ENCODE peak calls at places on chromosome 13, in eight cellular contexts. Y, L, G, H, N, X, V and D are unnamed samples.

GRCh38 chr13:28493740-28494536 is 990 bp downstream of the FLT1 start:
- DNase-seq in H (no peak), N (peak), G (no peak), Y (no peak), X (no peak), V (no peak), L (no peak), D (no peak)

GRCh38 chr13:87684850-87685735 is 13.9 kb downstream of the SLITRK5 start:
- DNase-seq in Y (peak), X (no peak), G (no peak), V (no peak), N (peak), L (no peak), H (no peak), D (no peak)

GRCh38 chr13:90954605-90955004 is 392.9 kb upstream of the MIR17HG start:
- DNase-seq in N (no peak), L (no peak), H (no peak), V (no peak), G (no peak), Y (no peak), X (no peak), D (no peak)

GRCh38 chr13:24263652-24264051 is 45.7 kb upstream of the C1QTNF9 start:
- DNase-seq in X (no peak), G (no peak), L (peak), Y (peak), H (no peak), N (peak), V (no peak), D (peak)

GRCh38 chr13:23608704-23609413 is 38.6 kb downstream of the TNFRSF19 start:
- DNase-seq in G (peak), X (no peak), Y (peak), L (peak), N (no peak), H (peak), V (no peak), D (peak)

GRCh38 chr13:69077267-69077666 is 1030.4 kb upstream of the ATXN8OS start:
- DNase-seq in X (no peak), N (no peak), L (no peak), Y (no peak), V (no peak), G (no peak), H (no peak), D (no peak)

GRCh38 chr13:27556109-27556508 is 64.2 kb downstream of the LNX2 start:
- DNase-seq in G (peak), L (peak), H (peak), N (no peak), Y (peak), V (peak), X (no peak), D (peak)

GRCh38 chr13:95862401-95862800 is 185.5 kb downstream of the DNAJC3 start:
- DNase-seq in X (no peak), H (no peak), V (no peak), Y (no peak), L (peak), N (no peak), G (no peak), D (no peak)

GRCh38 chr13:92896842-92897241 is 329.8 kb upstream of the GPC6 start:
- DNase-seq in Y (peak), N (peak), X (no peak), H (no peak), G (no peak), L (peak), V (no peak), D (peak)

GRCh38 chr13:107788464-107789165 is 426.7 kb downstream of the LIG4 start:
- DNase-seq in Y (no peak), X (no peak), N (no peak), G (no peak), H (no peak), L (no peak), V (no peak), D (no peak)

GRCh38 chr13:39321578-39321977 is 281.4 kb downstream of the LHFPL6 start:
- DNase-seq in G (peak), X (no peak), Y (peak), N (peak), V (no peak), L (peak), H (no peak), D (no peak)

GRCh38 chr13:112674412-112675383 is 15.1 kb upstream of the ATP11A start:
- DNase-seq in N (peak), X (no peak), H (no peak), G (no peak), Y (no peak), L (no peak), V (no peak), D (no peak)

GRCh38 chr13:111429064-111429558 is 108.7 kb downstream of the TEX29 start:
- DNase-seq in X (peak), N (peak), G (no peak), Y (peak), L (peak), V (peak), H (no peak), D (peak)

GRCh38 chr13:112759053-112759452 is 69.2 kb downstream of the ATP11A start:
- DNase-seq in G (peak), Y (no peak), L (no peak), N (no peak), X (no peak), V (peak), H (no peak), D (no peak)

GRCh38 chr13:75480691-75481175 is 1.2 kb downstream of the TBC1D4 start:
- DNase-seq in G (peak), V (peak), L (peak), X (peak), Y (peak), N (peak), H (peak), D (no peak)

GRCh38 chr13:94415484-94415883 is 64.0 kb downstream of the DCT start:
- DNase-seq in V (no peak), Y (no peak), H (no peak), N (no peak), L (no peak), G (no peak), X (no peak), D (no peak)

GRCh38 chr13:77359171-77359570 is 32.3 kb upstream of the MYCBP2 start:
- DNase-seq in X (no peak), V (no peak), L (peak), H (no peak), G (no peak), Y (no peak), N (no peak), D (no peak)

GRCh38 chr13:42970824-42971669 is 21.0 kb downstream of the EPSTI1 start:
- DNase-seq in V (peak), L (peak), Y (peak), G (no peak), N (peak), X (peak), H (no peak), D (peak)

GRCh38 chr13:94956407-94957110 is 244.2 kb upstream of the SOX21 start:
- DNase-seq in G (no peak), N (no peak), L (no peak), H (no peak), V (no peak), Y (no peak), X (no peak), D (peak)

GRCh38 chr13:96053003-96053703 is at the start of gene UGGT2:
- DNase-seq in G (peak), V (peak), N (peak), Y (peak), L (peak), H (peak), X (no peak), D (peak)

GRCh38 chr13:63481334-63481733 is 2065.7 kb upstream of the PCDH20 start:
- DNase-seq in H (no peak), X (no peak), G (no peak), L (peak), V (no peak), Y (peak), N (peak), D (peak)

GRCh38 chr13:113665582-113666323 is 1.3 kb upstream of the GRK1 start:
- DNase-seq in G (peak), N (peak), H (peak), Y (no peak), V (no peak), X (no peak), L (no peak), D (no peak)

GRCh38 chr13:100976993-100977392 is 302.4 kb upstream of the TMTC4 start:
- DNase-seq in G (no peak), L (no peak), Y (no peak), X (no peak), H (no peak), V (no peak), N (no peak), D (no peak)

GRCh38 chr13:91714726-91715334 is 316.4 kb downstream of the GPC5 start:
- DNase-seq in G (no peak), Y (no peak), X (no peak), H (no peak), V (no peak), L (no peak), N (no peak), D (no peak)

GRCh38 chr13:89066868-89067466 is 1395.8 kb downstream of the SLITRK5 start:
- DNase-seq in L (peak), G (no peak), V (peak), H (no peak), X (peak), Y (peak), N (peak), D (no peak)

GRCh38 chr13:59111711-59112110 is 1052.0 kb downstream of the DIAPH3 start:
- DNase-seq in Y (peak), H (no peak), N (peak), X (no peak), L (peak), G (no peak), V (no peak), D (peak)

GRCh38 chr13:23902975-23903905 is 5.9 kb upstream of the C1QTNF9B start:
- DNase-seq in H (no peak), Y (no peak), G (no peak), N (no peak), V (no peak), L (no peak), X (no peak), D (no peak)

GRCh38 chr13:45415112-45415511 is 3.1 kb downstream of the SLC25A30 start:
- DNase-seq in N (no peak), X (no peak), L (no peak), Y (no peak), G (no peak), H (no peak), V (no peak), D (no peak)

GRCh38 chr13:112901951-112902651 is 66.9 kb upstream of the MCF2L start:
- DNase-seq in X (no peak), V (no peak), N (no peak), H (no peak), Y (peak), G (no peak), L (no peak), D (no peak)

GRCh38 chr13:54241719-54242118 is 1213.1 kb downstream of the OLFM4 start:
- DNase-seq in Y (no peak), G (no peak), L (no peak), N (no peak), H (no peak), V (no peak), X (no peak), D (no peak)

GRCh38 chr13:21218351-21219043 is 42.0 kb downstream of the MRPL57 start:
- DNase-seq in G (no peak), L (no peak), H (no peak), N (no peak), Y (no peak), X (peak), V (peak), D (no peak)

GRCh38 chr13:113628291-113629270 is 29.4 kb downstream of the ATP4B start:
- DNase-seq in V (no peak), Y (no peak), N (no peak), L (no peak), X (no peak), H (peak), G (peak), D (no peak)

DNA sequence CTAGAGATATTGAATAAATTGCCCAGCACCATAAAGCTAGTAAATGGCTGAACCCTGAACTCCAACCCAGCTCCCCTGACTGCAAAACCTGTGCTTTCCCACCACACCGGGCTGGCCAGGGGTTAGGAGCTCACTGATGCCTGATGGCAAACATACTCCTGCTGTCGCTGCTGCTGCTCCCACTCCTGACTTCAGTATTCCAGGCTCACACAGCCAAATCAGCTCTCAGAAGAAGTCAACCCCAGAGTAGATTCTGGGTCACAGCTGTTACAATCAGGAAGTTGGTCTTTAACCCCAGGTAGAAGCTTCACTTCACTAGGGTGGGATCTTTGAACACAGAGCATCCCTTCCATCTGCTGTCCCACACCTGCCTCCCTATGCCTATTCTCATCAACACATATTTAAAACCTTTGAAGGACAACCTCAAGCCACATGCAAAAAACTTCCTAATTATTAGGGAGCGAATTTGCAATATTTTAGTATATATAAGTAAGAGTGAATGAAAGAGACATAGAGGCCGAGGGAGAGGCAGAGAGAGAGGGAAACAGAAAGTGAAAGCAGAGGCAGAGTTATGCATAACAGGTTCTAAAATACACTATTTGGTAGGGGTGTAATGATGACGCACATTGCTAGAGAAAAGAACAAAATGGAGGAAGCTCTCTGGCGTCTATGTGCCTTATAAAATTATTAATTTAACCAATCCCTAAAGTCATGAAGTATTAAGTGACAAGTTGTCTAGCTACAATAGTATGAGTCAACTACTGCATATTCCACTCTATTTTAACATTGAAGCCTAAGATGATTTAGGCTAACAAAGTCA is 99.4 kb upstream of the SERP2 start:
- DNase-seq in L (peak), H (no peak), X (peak), G (no peak), N (peak), Y (peak), V (no peak), D (no peak)
- H3K4me3 ChIP-seq in L (peak), H (no peak), X (peak), G (peak), N (peak), Y (peak), V (no peak), D (no peak)

GRCh38 chr13:110394371-110394841 is 87.3 kb downstream of the COL4A2 start:
- DNase-seq in X (no peak), N (peak), V (no peak), Y (peak), L (peak), G (no peak), H (peak), D (peak)
- H3K27ac ChIP-seq in X (no peak), N (peak), V (no peak), Y (peak), L (peak), G (no peak), H (peak), D (peak)

DNA sequence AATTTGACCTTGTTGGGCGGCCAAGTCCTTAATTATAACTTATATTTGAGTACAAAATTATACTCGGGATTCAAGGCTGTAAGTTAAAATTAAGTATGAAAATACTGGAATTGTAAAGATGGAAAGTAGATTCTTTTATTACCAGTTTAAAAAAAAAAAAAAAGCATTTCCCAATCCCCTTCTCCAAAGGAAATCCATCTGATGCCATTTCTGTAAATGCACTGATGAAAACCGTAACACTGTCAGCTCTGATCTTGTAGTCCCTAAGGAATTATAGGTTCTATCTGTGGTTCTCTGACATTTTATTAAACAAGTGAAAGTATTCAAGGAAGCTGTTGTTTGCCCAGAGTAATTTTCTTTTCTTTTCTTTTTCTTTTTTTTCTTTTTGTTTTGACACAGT is 41.6 kb upstream of the HNRNPA1L2 start:
- DNase-seq in G (no peak), N (no peak), Y (peak), H (no peak), L (no peak), X (no peak), V (no peak), D (no peak)
- H3K4me3 ChIP-seq in G (peak), N (peak), Y (peak), H (no peak), L (peak), X (no peak), V (no peak), D (peak)

DNA sequence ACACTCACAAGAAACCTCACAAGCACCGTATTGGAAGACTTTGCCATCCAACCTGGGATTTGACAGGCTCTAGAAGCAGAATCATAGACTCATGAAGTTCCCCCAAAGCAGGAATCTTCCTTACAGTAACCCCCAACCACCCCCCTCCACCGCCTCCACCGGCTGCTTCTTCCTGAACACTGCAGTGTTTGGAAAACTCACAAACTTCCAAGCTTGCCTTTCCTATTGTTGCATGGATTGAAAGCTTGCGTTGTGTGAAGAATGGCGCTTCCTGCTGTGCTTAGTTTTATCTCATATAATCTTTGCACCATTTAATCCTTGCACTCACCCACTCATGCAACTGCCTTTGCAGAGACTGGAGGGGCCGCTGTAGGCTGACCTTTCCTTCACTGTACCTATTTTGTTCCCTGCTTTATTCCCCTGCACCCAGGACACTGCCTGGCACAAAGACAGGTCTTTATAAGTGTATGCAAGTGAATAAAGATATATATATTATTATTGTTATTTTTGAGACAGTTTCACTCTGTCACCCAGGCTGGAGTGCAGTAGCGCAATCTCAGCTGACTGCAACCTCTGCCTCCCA is 3.7 kb downstream of the ALOX5AP start:
- DNase-seq in L (no peak), V (no peak), G (no peak), H (no peak), Y (no peak), X (no peak), N (no peak), D (no peak)
- H3K27ac ChIP-seq in L (no peak), V (no peak), G (no peak), H (no peak), Y (no peak), X (peak), N (no peak), D (peak)

GRCh38 chr13:48780713-48781341 is 127.1 kb downstream of the CYSLTR2 start:
- DNase-seq in N (no peak), L (no peak), V (no peak), Y (no peak), G (no peak), X (no peak), H (no peak), D (no peak)

GRCh38 chr13:48784906-48785555 is 131.3 kb downstream of the CYSLTR2 start:
- DNase-seq in X (no peak), H (no peak), L (peak), V (no peak), N (no peak), Y (peak), G (no peak), D (no peak)

GRCh38 chr13:48783831-48784230 is 130.1 kb downstream of the CYSLTR2 start:
- DNase-seq in G (no peak), H (no peak), L (no peak), X (no peak), N (no peak), Y (no peak), V (peak), D (no peak)

GRCh38 chr13:48782429-48782840 is 128.7 kb downstream of the CYSLTR2 start:
- DNase-seq in V (no peak), H (no peak), L (no peak), N (no peak), X (no peak), G (no peak), Y (no peak), D (no peak)

GRCh38 chr13:48783181-48783630 is 129.5 kb downstream of the CYSLTR2 start:
- DNase-seq in L (peak), G (peak), V (peak), Y (peak), X (no peak), N (peak), H (peak), D (peak)
- H3K4me3 ChIP-seq in L (no peak), G (no peak), V (no peak), Y (no peak), X (no peak), N (no peak), H (no peak), D (no peak)

GRCh38 chr13:98103942-98104880 is 38.7 kb upstream of the FARP1 start:
- DNase-seq in Y (peak), G (no peak), H (no peak), L (peak), V (no peak), N (no peak), X (no peak), D (no peak)

GRCh38 chr13:98108330-98108729 is 34.6 kb upstream of the FARP1 start:
- DNase-seq in Y (no peak), V (no peak), G (no peak), L (peak), X (no peak), H (no peak), N (no peak), D (no peak)

GRCh38 chr13:98109226-98109625 is 33.7 kb upstream of the FARP1 start:
- DNase-seq in H (no peak), G (no peak), Y (no peak), L (no peak), V (no peak), N (no peak), X (no peak), D (no peak)

GRCh38 chr13:98103531-98103930 is 39.4 kb upstream of the FARP1 start:
- DNase-seq in L (no peak), H (no peak), X (no peak), G (no peak), V (no peak), Y (no peak), N (no peak), D (no peak)

GRCh38 chr13:98105929-98106336 is 37.0 kb upstream of the FARP1 start:
- DNase-seq in N (peak), L (peak), Y (peak), G (no peak), V (no peak), X (no peak), H (no peak), D (peak)
- H3K27ac ChIP-seq in N (no peak), L (no peak), Y (no peak), G (no peak), V (no peak), X (no peak), H (no peak), D (no peak)

DNA sequence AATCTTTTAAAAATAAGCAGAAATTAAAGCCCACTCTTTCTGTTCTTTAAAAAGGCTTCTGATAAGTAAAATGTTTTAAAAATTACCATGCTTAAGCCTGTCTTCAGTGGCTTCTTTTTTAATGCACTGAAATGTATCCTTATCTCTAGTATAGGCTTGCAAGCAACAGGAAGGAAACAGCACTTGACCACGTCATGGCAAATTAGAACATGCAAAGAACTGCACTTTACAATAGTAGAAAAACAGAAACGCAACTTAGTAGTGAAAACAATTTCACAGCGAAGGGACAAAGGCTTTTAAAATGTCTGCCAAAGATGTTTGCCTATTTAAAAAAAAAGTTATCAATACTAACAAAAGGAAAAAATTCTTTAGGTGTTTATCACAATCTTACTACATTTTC is 36.3 kb downstream of the ELF1 start:
- DNase-seq in X (peak), H (no peak), G (no peak), Y (peak), N (peak), V (peak), L (peak), D (peak)
- H3K4me3 ChIP-seq in X (peak), H (no peak), G (peak), Y (no peak), N (no peak), V (peak), L (no peak), D (no peak)